ENCODE peak calls at places on chromosomes 6 and 20, in six cellular contexts. K is uterus, B is A549, C is IMR-90, Q is breast epithelium, N is erythroblast. U is an unnamed sample.

GRCh38 chr20:36644032-36644712 is 1.8 kb downstream of the SLA2 start:
- DNase-seq in K (no peak), N (no peak), Q (no peak), B (no peak), C (no peak), U (no peak)

GRCh38 chr6:136289579-136290405 is at the start of gene BCLAF1:
- DNase-seq in N (peak; percentile 100), K (peak; percentile 100), C (peak; percentile 99), B (peak; percentile 76), Q (peak; percentile 99), U (peak; percentile 100)

GRCh38 chr6:144690659-144691058 is 405.5 kb downstream of the UTRN start:
- DNase-seq in Q (no peak), N (no peak), K (no peak), B (no peak), C (no peak), U (no peak)

GRCh38 chr6:131819507-131820228 is 11.8 kb downstream of the ENPP1 start:
- DNase-seq in Q (no peak), B (no peak), K (no peak), N (peak; percentile 28), C (peak; percentile 94), U (no peak)

GRCh38 chr6:168022488-168023321 is 25.2 kb downstream of the KIF25 start:
- DNase-seq in K (no peak), C (no peak), Q (no peak), N (no peak), B (no peak), U (no peak)

GRCh38 chr6:147106759-147107401 is 97.3 kb upstream of the STXBP5 start:
- DNase-seq in K (no peak), C (peak; percentile 83), B (no peak), N (no peak), Q (no peak), U (no peak)

GRCh38 chr6:134211297-134211696 is 106.6 kb downstream of the SGK1 start:
- DNase-seq in K (no peak), Q (no peak), C (no peak), B (no peak), N (no peak), U (no peak)

GRCh38 chr6:136677344-136677743 is 114.9 kb downstream of the MAP3K5 start:
- DNase-seq in K (no peak), N (no peak), Q (no peak), B (no peak), C (no peak), U (no peak)

GRCh38 chr6:167840160-167840525 is 13.4 kb downstream of the AFDN start:
- DNase-seq in Q (no peak), C (no peak), B (no peak), K (no peak), N (no peak), U (no peak)

GRCh38 chr6:89693207-89693606 is 54.7 kb upstream of the LYRM2 start:
- DNase-seq in B (no peak), Q (no peak), K (no peak), N (no peak), C (peak; percentile 28), U (no peak)

GRCh38 chr6:8619853-8620252 is 184.5 kb upstream of the SLC35B3 start:
- DNase-seq in K (no peak), C (no peak), Q (no peak), N (no peak), B (no peak), U (no peak)

GRCh38 chr6:148235446-148235845 is 107.2 kb upstream of the SASH1 start:
- DNase-seq in K (no peak), N (no peak), Q (no peak), B (no peak), C (peak; percentile 70), U (no peak)

GRCh38 chr6:131182991-131183425 is 47.7 kb downstream of the AKAP7 start:
- DNase-seq in B (peak; percentile 6), Q (no peak), C (peak; percentile 56), N (no peak), K (no peak), U (no peak)

DNA sequence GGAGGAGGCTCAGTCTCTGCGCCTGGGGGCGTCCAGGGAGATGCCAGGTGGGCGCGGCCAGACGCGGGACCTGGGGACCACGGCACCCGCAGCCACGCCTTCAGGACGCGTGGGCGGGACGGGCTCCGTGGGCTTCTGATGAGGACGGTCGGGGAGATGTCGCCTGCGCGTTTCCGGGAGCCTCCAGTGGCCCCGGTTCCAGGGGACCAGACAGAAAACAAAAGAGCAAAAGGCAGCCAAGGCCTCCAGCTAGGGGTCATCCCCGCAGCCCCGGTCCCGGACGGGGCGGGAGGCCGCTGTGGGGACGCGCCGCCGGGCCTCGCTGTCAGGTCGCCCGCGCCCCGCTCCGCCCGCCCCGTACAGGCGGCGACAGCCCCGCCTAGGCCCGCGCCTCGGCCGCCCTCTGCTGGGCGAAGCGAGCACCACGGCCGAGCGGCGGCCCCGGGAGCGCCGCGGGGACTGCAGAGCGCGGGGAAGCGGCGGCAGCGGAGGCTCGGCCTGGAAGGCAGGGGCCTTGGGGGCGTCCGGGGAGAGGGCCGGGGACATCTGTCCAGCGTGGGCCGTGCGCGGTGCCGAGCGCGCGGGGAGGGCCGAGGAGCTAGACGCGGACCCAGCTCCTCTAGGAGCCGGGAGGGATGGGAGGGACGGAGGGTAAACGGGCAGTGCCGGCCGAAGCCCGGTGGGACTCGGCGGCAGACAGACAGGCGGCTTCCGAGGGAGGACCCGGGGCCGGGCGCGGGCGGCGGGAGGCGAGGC is 48.7 kb downstream of the TMEM242 start:
- DNase-seq in B (peak; percentile 67), C (peak; percentile 57), K (peak; percentile 76), Q (peak; percentile 82), N (peak; percentile 82), U (peak; percentile 93)
- TF ChIP-seq POLR2A in B (peak; percentile 3), C (peak; percentile 67), K (peak; percentile 40), Q (no peak), N (peak; percentile 34), U (no peak)

DNA sequence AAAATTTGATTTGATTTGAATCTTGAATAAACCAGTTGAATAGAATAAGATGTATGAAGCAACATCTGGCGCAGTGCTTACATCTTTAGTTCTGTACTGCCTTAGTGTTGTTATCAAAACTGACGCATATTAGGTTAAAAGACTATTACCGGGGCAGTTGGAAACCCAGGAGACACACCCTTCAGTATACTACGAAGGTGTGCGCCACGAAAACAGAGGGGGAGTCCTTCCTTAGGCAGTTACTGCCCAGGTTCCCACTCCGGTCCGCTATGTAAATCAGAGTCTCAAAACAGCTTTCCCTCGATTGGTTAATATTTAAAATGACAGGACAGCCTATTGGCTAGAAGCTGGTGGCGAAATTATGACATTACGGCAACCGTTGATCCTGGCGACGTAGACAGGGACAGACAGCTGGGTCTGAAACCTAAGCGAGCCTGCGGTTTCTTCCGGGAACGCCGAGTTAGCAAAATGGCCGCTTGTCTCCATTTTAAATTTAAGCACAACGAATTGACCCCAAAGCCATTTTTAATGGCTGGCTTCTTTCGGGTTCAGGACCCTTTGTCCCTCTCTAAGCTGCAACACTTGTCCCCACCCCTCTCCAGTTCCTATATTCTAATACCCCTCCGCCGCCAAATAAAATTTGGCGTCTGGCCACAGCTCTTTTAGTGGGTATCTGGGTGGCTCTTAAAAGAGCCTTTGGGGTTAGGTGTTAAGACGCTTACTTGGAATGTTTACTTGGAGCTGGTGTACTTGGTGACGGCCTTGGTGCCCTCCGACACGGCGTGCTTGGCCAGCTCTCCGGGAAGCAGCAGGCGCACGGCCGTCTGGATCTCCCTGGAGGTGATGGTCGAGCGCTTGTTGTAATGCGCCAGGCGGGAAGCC is 35.8 kb downstream of the HFE start:
- DNase-seq in Q (peak; percentile 98), B (peak; percentile 77), K (peak; percentile 90), N (peak; percentile 99), C (peak; percentile 99), U (peak; percentile 96)
- TF ChIP-seq POLR2A in Q (peak; percentile 72), B (peak; percentile 72), K (peak; percentile 69), N (peak; percentile 82), C (no peak), U (peak; percentile 16)

GRCh38 chr6:6655805-6656251 is 67.3 kb downstream of the LY86 start:
- DNase-seq in B (no peak), C (no peak), N (no peak), K (no peak), Q (no peak), U (no peak)
- TF ChIP-seq POLR2A in B (no peak), C (no peak), N (no peak), K (no peak), Q (no peak), U (no peak)

GRCh38 chr6:30152019-30152673 is 8.9 kb downstream of the TRIM10 start:
- DNase-seq in C (no peak), B (no peak), N (peak; percentile 76), Q (no peak), K (no peak), U (no peak)
- TF ChIP-seq POLR2A in C (no peak), B (no peak), N (no peak), Q (no peak), K (no peak), U (no peak)

DNA sequence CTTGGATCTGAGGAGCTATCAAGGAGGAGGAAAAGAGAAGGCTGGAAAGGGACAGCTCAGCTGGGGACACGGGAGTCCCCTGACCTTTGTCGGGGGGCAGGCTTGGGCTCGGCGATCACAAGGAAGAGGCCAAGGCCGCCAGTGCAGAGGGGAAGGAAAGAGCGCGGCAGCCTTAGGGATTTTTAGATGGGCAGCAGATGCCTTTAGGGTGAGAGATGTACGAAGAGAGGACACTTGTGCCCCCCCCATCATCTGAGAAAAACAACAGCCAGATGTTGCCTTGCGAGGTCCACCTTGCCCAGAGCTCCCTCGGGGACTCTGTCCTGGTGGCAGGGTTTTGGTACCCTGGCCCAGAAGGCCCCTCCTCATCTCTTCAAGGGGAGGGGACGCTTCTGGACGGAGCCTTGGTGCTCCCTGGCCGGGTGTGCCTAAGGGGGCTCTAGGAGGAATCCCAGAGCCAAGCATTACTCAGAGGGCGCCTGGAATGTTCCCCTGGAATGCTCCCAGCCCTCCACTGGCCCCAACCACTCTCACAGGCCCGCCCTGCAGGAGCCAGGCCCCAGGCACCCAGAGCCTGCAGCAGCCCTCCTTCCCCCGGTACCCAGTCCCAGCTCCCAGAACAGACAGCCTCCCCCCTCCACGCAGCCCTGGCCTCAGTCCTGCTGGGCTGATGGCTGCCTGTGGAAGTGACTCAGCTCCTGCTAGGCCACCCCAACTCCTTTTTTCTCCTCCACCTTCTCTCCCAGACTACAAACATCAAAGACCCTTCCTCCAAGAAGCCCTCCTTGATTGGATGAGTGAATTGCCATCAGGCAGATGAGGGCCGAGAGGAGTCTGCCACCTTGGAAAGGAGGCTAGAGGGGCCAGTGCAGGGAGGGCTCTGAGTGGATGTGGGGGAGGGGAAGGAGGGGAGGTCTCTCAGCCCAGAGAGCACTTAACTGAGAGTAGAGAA is 1.8 kb downstream of the ADAM33 start:
- DNase-seq in N (no peak), Q (no peak), K (peak; percentile 87), C (peak; percentile 48), B (no peak), U (peak; percentile 87)
- TF ChIP-seq POLR2A in N (no peak), Q (no peak), K (peak; percentile 11), C (no peak), B (no peak), U (no peak)

GRCh38 chr6:29942275-29943052 is at the start of gene HLA-A:
- DNase-seq in K (peak; percentile 90), B (peak; percentile 88), Q (peak; percentile 97), N (peak; percentile 87), C (peak; percentile 95), U (peak; percentile 98)
- TF ChIP-seq POLR2A in K (peak; percentile 92), B (peak; percentile 74), Q (peak; percentile 87), N (peak; percentile 67), C (peak; percentile 94), U (peak; percentile 94)